ENCODE peak calls at places on chromosomes 7 and 10, in four cellular contexts. J is GM06990, T is cardiac septum, S is Daoy. F is an unnamed sample.

GRCh38 chr7:12770227-12770975 is 83.0 kb downstream of the ARL4A start:
- DNase-seq in J (no peak), T (no peak), S (no peak), F (no peak)

GRCh38 chr10:73871915-73872710 is 2.2 kb downstream of the CAMK2G start:
- DNase-seq in J (no peak), T (no peak), S (no peak), F (no peak)

GRCh38 chr10:112307631-112308502 is 24.7 kb downstream of the TECTB start:
- DNase-seq in J (peak), T (no peak), S (peak), F (no peak)

GRCh38 chr10:12806228-12807095 is 195.1 kb downstream of the CCDC3 start:
- DNase-seq in J (no peak), T (no peak), S (no peak), F (no peak)

GRCh38 chr7:117202511-117202910 is 120.3 kb downstream of the WNT2 start:
- DNase-seq in J (no peak), T (no peak), S (no peak), F (no peak)

GRCh38 chr7:149887311-149887710 is 13.5 kb downstream of the ATP6V0E2 start:
- DNase-seq in J (no peak), T (no peak), S (no peak), F (no peak)

GRCh38 chr10:688621-689426 is 644 bp downstream of the DIP2C start:
- DNase-seq in J (no peak), T (no peak), S (peak), F (no peak)

GRCh38 chr7:57427146-57427545 is 22.8 kb upstream of the ZNF716 start:
- DNase-seq in J (no peak), T (no peak), S (no peak), F (no peak)

GRCh38 chr7:107951172-107951787 is 51.7 kb downstream of the LAMB1 start:
- DNase-seq in J (no peak), T (no peak), S (no peak), F (no peak)

GRCh38 chr10:35210961-35211360 is 84.3 kb downstream of the CREM start:
- DNase-seq in J (no peak), T (no peak), S (no peak), F (no peak)

GRCh38 chr10:65294329-65294728 is 1631.5 kb upstream of the LRRTM3 start:
- DNase-seq in J (no peak), T (no peak), S (no peak), F (no peak)

GRCh38 chr7:110918949-110919548 is 171.9 kb upstream of the LRRN3 start:
- DNase-seq in J (peak), T (no peak), S (no peak), F (peak)

GRCh38 chr7:56105508-56105907 is 768 bp downstream of the CHCHD2 start:
- DNase-seq in J (no peak), T (no peak), S (peak), F (no peak)

GRCh38 chr10:109968954-109969644 is 38.7 kb upstream of the ADD3 start:
- DNase-seq in J (no peak), T (no peak), S (no peak), F (no peak)

GRCh38 chr7:29350351-29350750 is 155.8 kb downstream of the CHN2 start:
- DNase-seq in J (no peak), T (no peak), S (peak), F (no peak)

GRCh38 chr10:50326757-50327701 is 75.7 kb upstream of the ASAH2 start:
- DNase-seq in J (no peak), T (no peak), S (peak), F (no peak)

GRCh38 chr10:13944901-13945300 is 358.1 kb downstream of the PRPF18 start:
- DNase-seq in J (no peak), T (no peak), S (no peak), F (no peak)

GRCh38 chr10:23230582-23230981 is 38.5 kb downstream of the PTF1A start:
- DNase-seq in J (no peak), T (no peak), S (no peak), F (no peak)

GRCh38 chr7:106610996-106611886 is 49.7 kb downstream of the CCDC71L start:
- DNase-seq in J (peak), T (no peak), S (no peak), F (peak)

GRCh38 chr10:42781893-42782445 is 626 bp upstream of the BMS1 start:
- DNase-seq in J (no peak), T (no peak), S (peak), F (no peak)

GRCh38 chr10:69874464-69874863 is 72.8 kb downstream of the COL13A1 start:
- DNase-seq in J (no peak), T (no peak), S (peak), F (no peak)

GRCh38 chr10:113183543-113183942 is 233.5 kb downstream of the TCF7L2 start:
- DNase-seq in J (no peak), T (no peak), S (no peak), F (no peak)

GRCh38 chr7:104838537-104839299 is 175.3 kb upstream of the KMT2E start:
- DNase-seq in J (no peak), T (no peak), S (no peak), F (no peak)

GRCh38 chr7:6416516-6417145 is 31.1 kb downstream of the DAGLB start:
- DNase-seq in J (no peak), T (no peak), S (no peak), F (no peak)

F was measured in GM12878.